ENCODE peak calls at places on chromosome 1, in four cellular contexts. M is DND-41, B is fibroblast of lung, Y is H9. G is an unnamed sample.

GRCh38 chr1:111141245-111141644 is 1.2 kb downstream of the CEPT1 start:
- DNase-seq in M (no peak), B (no peak), Y (no peak), G (no peak)

GRCh38 chr1:234458352-234459027 is 20.5 kb downstream of the TARBP1 start:
- DNase-seq in M (no peak), B (no peak), Y (no peak), G (no peak)

GRCh38 chr1:227789042-227789880 is 26.2 kb upstream of the PRSS38 start:
- DNase-seq in M (no peak), B (no peak), Y (no peak), G (peak; percentile 52)

GRCh38 chr1:17110555-17110926 is 8.7 kb downstream of the PADI2 start:
- DNase-seq in M (no peak), B (no peak), Y (no peak), G (no peak)

GRCh38 chr1:92356956-92357355 is 58.1 kb downstream of the RPAP2 start:
- DNase-seq in M (no peak), B (peak; percentile 23), Y (no peak), G (no peak)

GRCh38 chr1:221994274-221994698 is 252.4 kb upstream of the DUSP10 start:
- DNase-seq in M (no peak), B (peak; percentile 81), Y (no peak), G (no peak)

GRCh38 chr1:162562452-162562828 is 918 bp downstream of the UAP1 start:
- DNase-seq in M (no peak), B (peak; percentile 73), Y (no peak), G (no peak)

GRCh38 chr1:57845041-57845440 is 421.2 kb upstream of the DAB1 start:
- DNase-seq in M (no peak), B (peak; percentile 90), Y (no peak), G (no peak)

GRCh38 chr1:158153179-158153578 is 27.5 kb upstream of the CD1D start:
- DNase-seq in M (no peak), B (no peak), Y (no peak), G (no peak)

GRCh38 chr1:32240140-32240951 is 6.7 kb upstream of the FAM167B start:
- DNase-seq in M (no peak), B (peak; percentile 58), Y (peak; percentile 97), G (peak; percentile 99)

GRCh38 chr1:22256213-22256512 is 113.3 kb upstream of the WNT4 start:
- DNase-seq in M (no peak), B (no peak), Y (no peak), G (no peak)

GRCh38 chr1:62353853-62354252 is 34.6 kb upstream of the KANK4 start:
- DNase-seq in M (no peak), B (no peak), Y (no peak), G (no peak)

GRCh38 chr1:117318011-117318410 is 49.2 kb upstream of the MAN1A2 start:
- DNase-seq in M (no peak), B (no peak), Y (no peak), G (no peak)

GRCh38 chr1:178961331-178961730 is 64.4 kb upstream of the FAM20B start:
- DNase-seq in M (no peak), B (no peak), Y (no peak), G (no peak)

GRCh38 chr1:114758251-114758832 is 558 bp upstream of the CSDE1 start:
- DNase-seq in M (no peak), B (peak; percentile 46), Y (no peak), G (no peak)

GRCh38 chr1:2312589-2313301 is 78.6 kb downstream of the MORN1 start:
- DNase-seq in M (no peak), B (no peak), Y (no peak), G (no peak)

GRCh38 chr1:163472267-163472666 is 150.5 kb downstream of the NUF2 start:
- DNase-seq in M (no peak), B (peak; percentile 1), Y (no peak), G (no peak)

GRCh38 chr1:95575291-95575690 is 341.3 kb downstream of the RWDD3 start:
- DNase-seq in M (no peak), B (no peak), Y (no peak), G (no peak)

DNA sequence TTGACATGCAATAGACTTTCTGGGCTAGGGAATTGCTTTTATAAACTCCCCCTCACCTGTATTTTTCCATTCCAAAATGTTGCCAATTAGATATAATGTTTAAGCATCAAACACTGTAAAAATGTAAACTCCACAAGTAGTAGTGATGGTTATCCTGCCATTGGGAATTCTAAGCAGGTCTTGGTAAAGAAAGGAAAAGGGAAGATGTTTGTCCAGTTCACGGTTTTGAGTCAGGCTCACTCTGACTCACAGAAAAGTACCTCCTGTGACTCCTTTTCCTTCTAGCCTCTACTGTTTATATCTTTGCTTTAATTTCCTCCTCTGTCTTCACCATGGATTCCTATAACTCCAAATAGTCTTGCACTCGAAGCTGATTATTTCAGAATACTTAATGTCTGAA is 19.0 kb upstream of the PTPN14 start:
- DNase-seq in M (no peak), B (peak; percentile 79), Y (no peak), G (no peak)
- H3K4me1 ChIP-seq in M (no peaks in the 10 kb centered on the region), B (peaks cover 30% of the 10 kb centered on the region), Y (no peaks in the 10 kb centered on the region), G (no peaks in the 10 kb centered on the region)

DNA sequence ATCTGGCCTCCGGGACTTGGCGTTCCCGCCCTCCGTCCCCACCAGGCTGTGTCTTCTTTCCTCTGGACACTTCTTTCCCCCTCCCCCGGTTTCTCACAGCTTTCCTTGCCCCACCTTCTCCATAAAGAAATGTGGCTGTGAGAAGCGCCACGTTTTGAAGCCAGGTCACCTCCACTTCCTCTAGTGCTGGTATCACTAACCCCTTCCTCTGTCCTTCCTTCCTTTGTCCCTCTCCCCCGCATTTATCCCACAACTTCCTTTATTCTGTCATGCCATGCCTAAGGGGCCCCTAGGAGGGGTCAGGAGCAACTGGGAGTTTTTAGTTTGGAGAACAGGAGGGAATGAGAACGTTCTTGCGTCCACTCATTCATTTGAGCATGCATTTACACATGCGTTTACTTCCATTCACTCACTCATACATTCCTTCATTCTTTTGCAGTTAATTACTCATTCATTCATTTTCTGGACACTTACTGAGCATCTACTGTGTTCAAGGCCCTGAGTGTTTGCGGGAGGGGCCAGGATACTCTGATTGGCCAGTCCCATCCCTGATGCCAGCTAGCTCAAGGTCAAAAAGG is 5.0 kb upstream of the ACOT11 start:
- DNase-seq in M (no peak), B (peak; percentile 61), Y (no peak), G (no peak)
- H3K9ac ChIP-seq in M (peak overlapping the region; percentile 41), B (no peak overlapping the region), Y (peak overlapping the region; percentile 27), G (no peak overlapping the region)

GRCh38 chr1:35573776-35574654 is 901 bp downstream of the TFAP2E start:
- DNase-seq in M (no peak), B (no peak), Y (no peak), G (peak; percentile 64)

GRCh38 chr1:35577071-35577998 is 4.2 kb downstream of the TFAP2E start:
- DNase-seq in M (peak; percentile 93), B (no peak), Y (peak; percentile 72), G (peak; percentile 42)

GRCh38 chr1:35574655-35575400 is 1.7 kb downstream of the TFAP2E start:
- DNase-seq in M (no peak), B (no peak), Y (no peak), G (no peak)

GRCh38 chr1:35576061-35576765 is 3.1 kb downstream of the TFAP2E start:
- DNase-seq in M (peak; percentile 71), B (no peak), Y (no peak), G (no peak)

DNA sequence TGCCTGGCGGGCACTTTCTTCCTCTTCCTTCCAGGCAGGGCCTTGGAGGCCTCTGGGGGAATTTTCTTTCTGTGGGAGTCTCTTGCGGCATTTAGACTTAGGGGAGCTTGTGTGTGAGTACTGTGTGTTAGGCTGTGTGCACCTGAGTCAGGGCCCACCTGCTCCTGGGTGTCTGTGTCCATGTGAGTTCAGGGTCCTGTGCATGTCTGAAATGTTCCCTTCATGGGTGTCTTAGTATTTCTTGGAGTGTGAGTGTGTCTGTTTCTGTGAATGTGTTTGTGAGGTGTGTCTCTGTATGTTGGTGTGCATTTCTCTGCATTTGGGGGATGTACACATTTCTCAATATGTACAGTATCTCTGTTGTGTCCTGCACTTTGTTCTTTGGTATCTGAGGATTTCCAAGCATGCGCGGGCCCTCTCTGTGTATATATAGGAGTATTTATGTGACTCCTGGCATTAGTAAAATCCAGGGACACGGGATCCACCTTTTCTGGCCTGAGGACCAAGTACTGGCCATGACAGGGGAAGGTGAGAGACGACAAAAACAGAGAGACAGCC is 2.4 kb downstream of the TFAP2E start:
- DNase-seq in M (no peak), B (no peak), Y (no peak), G (no peak)
- H3K4me1 ChIP-seq in M (peaks cover 34% of the 10 kb centered on the region), B (no peaks in the 10 kb centered on the region), Y (peaks cover 2% of the 10 kb centered on the region), G (peaks cover 13% of the 10 kb centered on the region)

GRCh38 chr1:174991473-174991872 is 8.3 kb upstream of the CACYBP start:
- DNase-seq in M (no peak), B (peak; percentile 39), Y (no peak), G (no peak)

GRCh38 chr1:174989540-174990181 is 10.1 kb upstream of the CACYBP start:
- DNase-seq in M (no peak), B (no peak), Y (no peak), G (no peak)

GRCh38 chr1:174988539-174988938 is 11.2 kb upstream of the CACYBP start:
- DNase-seq in M (no peak), B (no peak), Y (no peak), G (no peak)

GRCh38 chr1:174988986-174989385 is 10.8 kb upstream of the CACYBP start:
- DNase-seq in M (no peak), B (no peak), Y (no peak), G (no peak)

GRCh38 chr1:174990382-174990999 is 9.3 kb upstream of the CACYBP start:
- DNase-seq in M (peak; percentile 28), B (no peak), Y (no peak), G (no peak)
- H3K9ac ChIP-seq in M (peak overlapping the region; percentile 75), B (peak overlapping the region; percentile 33), Y (no peak overlapping the region), G (no peak overlapping the region)

GRCh38 chr1:206497363-206497762 is 10.0 kb upstream of the RASSF5 start:
- DNase-seq in M (no peak), B (no peak), Y (no peak), G (no peak)
- H3K4me1 ChIP-seq in M (no peaks in the 10 kb centered on the region), B (peaks cover 12% of the 10 kb centered on the region), Y (peaks cover 3% of the 10 kb centered on the region), G (peaks cover 6% of the 10 kb centered on the region)

G was measured in neural progenitor cell.